ENCODE peak calls at places on chromosomes 5 and 9, in six cellular contexts. L is sigmoid colon, Y is GM23338, J is suprapubic skin, X is transverse colon, B is breast epithelium. W is an unnamed sample. For H3K36me3, the result is how much of the 10 kb centered on the place peaks cover.

GRCh38 chr5:80711938-80712337 is 57.2 kb upstream of the DHFR start:
- DNase-seq in J (no peak), L (no peak), B (no peak), X (no peak), Y (peak), W (no peak)

GRCh38 chr9:121895836-121896544 is 197.1 kb downstream of the TTLL11 start:
- DNase-seq in J (no peak), B (no peak), Y (peak), X (peak), L (peak), W (no peak)

GRCh38 chr9:113578877-113579269 is 115.3 kb downstream of the RGS3 start:
- DNase-seq in Y (no peak), X (peak), B (peak), J (no peak), L (no peak), W (no peak)

GRCh38 chr9:70874451-70874850 is 247.0 kb downstream of the TRPM3 start:
- DNase-seq in J (no peak), B (no peak), L (no peak), X (no peak), Y (no peak), W (no peak)

GRCh38 chr5:59724482-59725392 is 168.8 kb downstream of the PDE4D start:
- DNase-seq in J (no peak), Y (peak), X (peak), B (no peak), L (no peak), W (no peak)

GRCh38 chr5:67310740-67311139 is 114.1 kb upstream of the CD180 start:
- DNase-seq in Y (no peak), L (no peak), J (no peak), X (no peak), B (no peak), W (no peak)

GRCh38 chr5:156850206-156850751 is at the start of gene PPP1R2B:
- DNase-seq in X (no peak), B (no peak), L (no peak), Y (peak), J (no peak), W (no peak)

GRCh38 chr9:30299126-30299780 is 2085.2 kb upstream of the ACO1 start:
- DNase-seq in L (no peak), B (no peak), X (no peak), Y (no peak), J (no peak), W (no peak)

GRCh38 chr9:10045598-10045997 is 567.2 kb downstream of the PTPRD start:
- DNase-seq in J (no peak), X (no peak), L (no peak), Y (peak), B (no peak), W (no peak)

GRCh38 chr5:36688722-36689121 is 82.3 kb downstream of the SLC1A3 start:
- DNase-seq in X (no peak), J (no peak), Y (peak), L (no peak), B (no peak), W (no peak)
- TF ChIP-seq CTCF in X (no peak), J (peak), Y (peak), L (no peak), B (no peak), W (no peak)

GRCh38 chr5:14435481-14435880 is 146.1 kb upstream of the OTULINL start:
- DNase-seq in L (no peak), Y (no peak), X (no peak), J (no peak), B (no peak), W (no peak)

GRCh38 chr5:14436801-14437542 is 144.6 kb upstream of the OTULINL start:
- DNase-seq in B (no peak), J (no peak), L (no peak), Y (no peak), X (no peak), W (no peak)

GRCh38 chr5:14429614-14430013 is 152.0 kb upstream of the OTULINL start:
- DNase-seq in X (no peak), J (no peak), L (no peak), B (no peak), Y (no peak), W (no peak)

GRCh38 chr5:14429102-14429501 is 152.5 kb upstream of the OTULINL start:
- DNase-seq in X (no peak), J (no peak), Y (no peak), L (no peak), B (no peak), W (no peak)

DNA sequence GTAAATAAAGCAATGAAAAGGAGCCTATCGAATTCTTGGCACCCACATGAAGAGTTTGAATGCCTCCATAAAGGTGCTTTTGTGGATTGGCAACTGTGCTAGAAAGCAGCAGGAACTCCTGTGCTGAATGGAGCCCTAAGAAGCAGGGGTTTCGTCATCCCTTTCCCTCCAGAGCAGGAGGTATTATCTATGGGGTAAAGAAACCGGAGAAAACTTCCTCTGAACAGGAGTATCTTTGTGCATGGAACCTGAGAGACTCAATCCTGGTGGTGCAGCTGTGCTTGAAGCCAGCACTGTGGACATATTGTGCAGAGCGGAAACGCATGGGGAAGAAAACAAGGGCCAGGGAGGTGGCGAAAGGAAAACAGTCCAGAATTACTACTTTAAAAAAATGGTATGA is 148.4 kb upstream of the OTULINL start:
- DNase-seq in J (no peak), B (no peak), L (no peak), Y (peak), X (no peak), W (no peak)
- H3K36me3 ChIP-seq in J (under half), B (under half), L (under half), Y (under half), X (under half), W (under half)

DNA sequence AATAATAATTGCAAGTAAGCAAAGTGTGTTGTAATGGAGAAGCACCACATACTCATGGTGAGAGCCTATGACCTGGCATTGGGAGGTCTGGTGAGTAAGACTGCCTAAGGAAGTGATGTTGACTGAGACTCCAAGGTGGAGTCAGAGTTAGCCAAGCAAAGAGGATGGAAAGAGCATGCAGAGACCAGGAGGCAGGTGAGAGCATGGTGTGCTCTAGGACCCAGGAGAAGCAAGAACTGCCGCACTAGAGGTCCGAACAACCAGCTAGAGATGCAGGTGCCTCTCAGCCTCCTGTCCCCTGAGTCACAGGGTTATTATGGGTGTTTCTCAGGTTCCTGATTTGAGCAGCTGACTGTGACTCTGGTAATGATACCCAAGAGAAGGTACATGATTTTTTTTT is 27.3 kb downstream of the ANP32B start:
- DNase-seq in J (no peak), Y (peak), L (no peak), X (peak), B (no peak), W (no peak)
- TF ChIP-seq POLR2AphosphoS5 in J (no peak), Y (no peak), L (no peak), X (no peak), B (no peak), W (no peak)

GRCh38 chr5:88519066-88519465 is 250.4 kb upstream of the TMEM161B start:
- DNase-seq in J (no peak), B (no peak), X (no peak), L (no peak), Y (no peak), W (no peak)

GRCh38 chr5:88524941-88525340 is 256.3 kb upstream of the TMEM161B start:
- DNase-seq in L (no peak), J (no peak), X (no peak), Y (no peak), B (no peak), W (no peak)
- TF ChIP-seq CTCF in L (no peak), J (no peak), X (no peak), Y (no peak), B (no peak), W (no peak)

GRCh38 chr9:137030006-137030405 is 1.9 kb downstream of the FUT7 start:
- DNase-seq in J (no peak), X (no peak), Y (no peak), B (no peak), L (no peak), W (no peak)
- H3K36me3 ChIP-seq in J (under half), X (under half), Y (under half), B (under half), L (under half), W (under half)

GRCh38 chr9:136714876-136715239 is 2.5 kb downstream of the DIPK1B start:
- DNase-seq in J (no peak), L (no peak), Y (no peak), B (no peak), X (no peak), W (no peak)
- TF ChIP-seq POLR2AphosphoS5 in J (no peak), L (no peak), Y (no peak), B (no peak), X (no peak), W (no peak)

GRCh38 chr5:37804401-37804800 is 35.4 kb downstream of the GDNF start:
- DNase-seq in J (no peak), B (no peak), Y (no peak), L (no peak), X (no peak), W (no peak)

GRCh38 chr5:37810311-37810710 is 29.5 kb downstream of the GDNF start:
- DNase-seq in X (no peak), B (no peak), L (no peak), Y (no peak), J (no peak), W (no peak)

GRCh38 chr5:37806016-37806415 is 33.8 kb downstream of the GDNF start:
- DNase-seq in B (no peak), Y (no peak), J (no peak), L (no peak), X (no peak), W (peak)

GRCh38 chr5:37807015-37807414 is 32.8 kb downstream of the GDNF start:
- DNase-seq in L (no peak), J (no peak), Y (no peak), B (no peak), X (no peak), W (no peak)

DNA sequence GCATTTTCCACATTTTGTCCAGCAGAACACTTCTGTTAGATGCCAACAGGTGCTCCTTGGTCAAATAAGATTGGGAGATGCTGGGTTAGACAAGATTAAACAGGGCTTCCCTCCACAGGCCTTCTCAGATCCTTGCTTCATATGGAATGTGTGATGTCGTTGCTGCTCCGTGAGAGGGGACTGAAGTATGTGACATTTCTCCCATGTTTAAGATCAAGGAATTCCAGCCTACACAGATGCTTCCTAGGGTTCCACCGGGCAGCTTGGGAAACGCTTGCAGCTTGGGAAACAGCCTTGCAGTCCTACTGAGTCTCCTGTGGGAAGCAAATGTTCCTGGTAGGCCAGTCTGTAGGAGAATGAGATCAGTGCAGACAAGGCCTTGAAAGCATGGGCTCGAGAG is 31.9 kb downstream of the GDNF start:
- DNase-seq in J (no peak), B (no peak), L (no peak), X (no peak), Y (no peak), W (no peak)
- TF ChIP-seq CTCF in J (no peak), B (no peak), L (no peak), X (no peak), Y (no peak), W (no peak)

GRCh38 chr9:98220911-98221310 is 28.5 kb upstream of the CORO2A start:
- DNase-seq in X (no peak), J (no peak), Y (peak), B (no peak), L (peak), W (no peak)
- H3K36me3 ChIP-seq in X (under half), J (half or more), Y (under half), B (under half), L (under half), W (under half)

GRCh38 chr5:55591671-55592070 is 56.9 kb upstream of the PLPP1 start:
- DNase-seq in L (no peak), B (no peak), J (no peak), X (no peak), Y (no peak), W (no peak)
- TF ChIP-seq POLR2AphosphoS5 in L (no peak), B (no peak), J (no peak), X (no peak), Y (no peak), W (no peak)

GRCh38 chr5:147734839-147735238 is 47.7 kb downstream of the JAKMIP2 start:
- DNase-seq in X (no peak), Y (peak), J (no peak), L (no peak), B (no peak), W (no peak)
- TF ChIP-seq CTCF in X (no peak), Y (no peak), J (no peak), L (no peak), B (no peak), W (no peak)

W was measured in vagina.